ENCODE peak calls at places on chromosomes 2 and 18, in seven cellular contexts. B is HCT116, R is Caco-2, E is lung, D is neural progenitor cell, S is fibroblast of lung, Y is neuronal stem cell. L is an unnamed sample. For H3K9me3 and H3K27me3, the result is how much of the 10 kb centered on the place peaks cover.

GRCh38 chr18:78979058-78979680 is 449 bp upstream of the SALL3 start:
- DNase-seq in B (no peak), R (no peak), E (no peak), D (peak), S (peak), Y (no peak), L (no peak)

GRCh38 chr2:156322681-156323211 is 9.8 kb downstream of the NR4A2 start:
- DNase-seq in B (no peak), R (no peak), E (no peak), D (peak), S (no peak), Y (peak), L (no peak)

GRCh38 chr2:160921401-160921964 is 238.7 kb upstream of the TANK start:
- DNase-seq in B (no peak), R (no peak), E (no peak), D (no peak), S (no peak), Y (no peak), L (no peak)

GRCh38 chr2:64461271-64462058 is 7.5 kb downstream of the LGALSL start:
- DNase-seq in B (no peak), R (no peak), E (no peak), D (no peak), S (no peak), Y (no peak), L (no peak)

GRCh38 chr2:60780741-60781140 is 24.7 kb downstream of the PAPOLG start:
- DNase-seq in B (no peak), R (no peak), E (no peak), D (no peak), S (no peak), Y (no peak), L (no peak)

GRCh38 chr2:162261032-162261945 is 18.0 kb upstream of the FAP start:
- DNase-seq in B (no peak), R (no peak), E (peak), D (no peak), S (peak), Y (no peak), L (peak)

GRCh38 chr2:176413786-176414185 is 144.5 kb downstream of the MTX2 start:
- DNase-seq in B (no peak), R (no peak), E (no peak), D (no peak), S (no peak), Y (no peak), L (no peak)

GRCh38 chr2:111116016-111116746 is 4.5 kb upstream of the BCL2L11 start:
- DNase-seq in B (no peak), R (no peak), E (no peak), D (no peak), S (no peak), Y (no peak), L (no peak)

GRCh38 chr2:188292446-188293239 is 969 bp downstream of the GULP1 start:
- DNase-seq in B (peak), R (peak), E (peak), D (peak), S (peak), Y (peak), L (peak)

GRCh38 chr2:74142340-74142739 is 5.4 kb downstream of the BOLA3 start:
- DNase-seq in B (no peak), R (peak), E (no peak), D (peak), S (no peak), Y (no peak), L (peak)

GRCh38 chr2:179049546-179050311 is at the start of gene CCDC141:
- DNase-seq in B (no peak), R (peak), E (peak), D (no peak), S (no peak), Y (no peak), L (no peak)

GRCh38 chr2:88481937-88482336 is 29.4 kb upstream of the FOXI3 start:
- DNase-seq in B (no peak), R (peak), E (no peak), D (no peak), S (no peak), Y (no peak), L (no peak)

GRCh38 chr2:223596208-223596607 is 6.0 kb downstream of the SCG2 start:
- DNase-seq in B (no peak), R (no peak), E (no peak), D (no peak), S (no peak), Y (no peak), L (no peak)

GRCh38 chr2:1478311-1479305 is 65.3 kb downstream of the TPO start:
- DNase-seq in B (no peak), R (no peak), E (no peak), D (no peak), S (no peak), Y (no peak), L (no peak)

GRCh38 chr2:160293401-160293911 is 93.4 kb upstream of the ITGB6 start:
- DNase-seq in B (no peak), R (no peak), E (no peak), D (no peak), S (peak), Y (no peak), L (peak)

GRCh38 chr2:63735931-63736820 is 105.5 kb upstream of the UGP2 start:
- DNase-seq in B (no peak), R (no peak), E (no peak), D (no peak), S (peak), Y (no peak), L (peak)

GRCh38 chr2:49251766-49252165 is 97.5 kb upstream of the FSHR start:
- DNase-seq in B (no peak), R (no peak), E (no peak), D (no peak), S (peak), Y (no peak), L (peak)

GRCh38 chr18:77119101-77119850 is 13.3 kb downstream of the MBP start:
- DNase-seq in B (no peak), R (no peak), E (no peak), D (no peak), S (no peak), Y (no peak), L (no peak)

GRCh38 chr18:74529811-74530583 is 4.3 kb upstream of the CNDP1 start:
- DNase-seq in B (no peak), R (no peak), E (no peak), D (no peak), S (no peak), Y (no peak), L (no peak)

GRCh38 chr2:51981813-51982212 is 949.9 kb upstream of the NRXN1 start:
- DNase-seq in B (no peak), R (no peak), E (no peak), D (no peak), S (peak), Y (no peak), L (no peak)

GRCh38 chr2:241173557-241173956 is 14.9 kb upstream of the ANO7 start:
- DNase-seq in B (no peak), R (no peak), E (no peak), D (no peak), S (no peak), Y (no peak), L (no peak)

GRCh38 chr18:68865021-68865420 is 67.1 kb downstream of the CCDC102B start:
- DNase-seq in B (no peak), R (no peak), E (no peak), D (no peak), S (no peak), Y (no peak), L (no peak)

GRCh38 chr18:50051288-50051687 is 143.7 kb downstream of the MYO5B start:
- DNase-seq in B (no peak), R (peak), E (no peak), D (peak), S (no peak), Y (no peak), L (peak)

GRCh38 chr2:21231985-21232384 is 108.2 kb downstream of the TDRD15 start:
- DNase-seq in B (no peak), R (no peak), E (no peak), D (no peak), S (no peak), Y (no peak), L (no peak)

GRCh38 chr18:70418551-70419311 is 129.9 kb downstream of the SOCS6 start:
- DNase-seq in B (no peak), R (no peak), E (no peak), D (no peak), S (peak), Y (no peak), L (no peak)

GRCh38 chr2:176473177-176473576 is 203.9 kb downstream of the MTX2 start:
- DNase-seq in B (no peak), R (no peak), E (peak), D (no peak), S (peak), Y (no peak), L (peak)

GRCh38 chr2:98508690-98509054 is 64.0 kb downstream of the INPP4A start:
- DNase-seq in B (no peak), R (no peak), E (peak), D (no peak), S (peak), Y (no peak), L (no peak)

GRCh38 chr2:38602136-38602731 is 494 bp downstream of the HNRNPLL start:
- DNase-seq in B (no peak), R (no peak), E (peak), D (peak), S (no peak), Y (peak), L (peak)

GRCh38 chr2:73343992-73344391 is 41.6 kb upstream of the ALMS1 start:
- DNase-seq in B (no peak), R (no peak), E (no peak), D (no peak), S (no peak), Y (no peak), L (no peak)

GRCh38 chr2:128746356-128746755 is 427.7 kb upstream of the HS6ST1 start:
- DNase-seq in B (no peak), R (no peak), E (no peak), D (no peak), S (peak), Y (no peak), L (no peak)

GRCh38 chr2:121071058-121071504 is 213.9 kb downstream of the TFCP2L1 start:
- DNase-seq in B (peak), R (peak), E (peak), D (peak), S (peak), Y (peak), L (peak)

GRCh38 chr2:232376713-232377112 is 1.8 kb upstream of the ALPP start:
- DNase-seq in B (no peak), R (no peak), E (no peak), D (no peak), S (no peak), Y (no peak), L (no peak)

GRCh38 chr2:109135572-109136185 is 6.7 kb downstream of the SH3RF3 start:
- DNase-seq in B (no peak), R (no peak), E (no peak), D (peak), S (peak), Y (peak), L (no peak)

GRCh38 chr2:23934296-23934695 is 6.0 kb upstream of the UBXN2A start:
- DNase-seq in B (no peak), R (no peak), E (no peak), D (no peak), S (no peak), Y (no peak), L (no peak)

GRCh38 chr2:176079851-176080539 is 3.8 kb downstream of the EVX2 start:
- DNase-seq in B (peak), R (peak), E (no peak), D (peak), S (peak), Y (no peak), L (peak)

GRCh38 chr18:950882-951539 is 46.3 kb downstream of the ADCYAP1 start:
- DNase-seq in B (no peak), R (no peak), E (no peak), D (no peak), S (peak), Y (no peak), L (no peak)

GRCh38 chr2:75787532-75788132 is 76.9 kb upstream of the GCFC2 start:
- DNase-seq in B (peak), R (peak), E (no peak), D (peak), S (peak), Y (peak), L (no peak)

GRCh38 chr2:68774569-68775271 is 40.1 kb downstream of the ARHGAP25 start:
- DNase-seq in B (no peak), R (no peak), E (peak), D (no peak), S (peak), Y (no peak), L (no peak)

GRCh38 chr18:67199993-67200617 is 316.4 kb downstream of the DSEL start:
- DNase-seq in B (peak), R (peak), E (no peak), D (peak), S (peak), Y (peak), L (no peak)

GRCh38 chr18:9612989-9613388 is 1.4 kb downstream of the PPP4R1 start:
- DNase-seq in B (no peak), R (no peak), E (no peak), D (no peak), S (no peak), Y (no peak), L (no peak)

GRCh38 chr2:96768083-96768561 is 7.4 kb downstream of the CNNM4 start:
- DNase-seq in B (no peak), R (no peak), E (no peak), D (no peak), S (no peak), Y (no peak), L (no peak)

GRCh38 chr2:96771792-96772618 is 11.3 kb downstream of the CNNM4 start:
- DNase-seq in B (no peak), R (peak), E (peak), D (no peak), S (no peak), Y (no peak), L (no peak)

GRCh38 chr2:96770451-96770850 is 9.7 kb downstream of the CNNM4 start:
- DNase-seq in B (no peak), R (no peak), E (no peak), D (no peak), S (no peak), Y (no peak), L (no peak)

GRCh38 chr2:96767135-96767871 is 6.6 kb downstream of the CNNM4 start:
- DNase-seq in B (no peak), R (peak), E (no peak), D (no peak), S (no peak), Y (no peak), L (no peak)

GRCh38 chr2:96769816-96770215 is 9.1 kb downstream of the CNNM4 start:
- DNase-seq in B (no peak), R (no peak), E (no peak), D (no peak), S (no peak), Y (no peak), L (no peak)
- H3K4me3 ChIP-seq in B (no peak), R (no peak), E (no peak), D (no peak), S (no peak), Y (no peak), L (no peak)

DNA sequence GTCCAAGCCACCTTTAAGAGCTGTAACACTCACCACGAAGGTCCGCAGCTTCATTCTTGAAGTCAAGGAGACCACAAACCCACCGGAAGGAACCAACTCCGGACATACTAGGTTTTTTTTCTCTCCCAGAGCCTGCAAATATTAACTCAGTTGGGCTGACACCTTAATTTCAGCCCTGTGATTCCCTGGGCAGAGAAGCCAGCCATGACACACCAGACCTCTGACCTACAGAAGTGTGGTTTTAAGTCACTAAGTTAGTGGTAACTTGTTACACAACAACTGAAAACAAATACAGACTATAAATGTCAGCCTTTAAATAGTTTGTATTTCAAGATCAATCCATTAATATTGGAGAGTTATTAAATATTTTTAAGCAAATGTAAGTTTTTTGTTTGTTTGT is 855.1 kb downstream of the TMEM182 start:
- DNase-seq in B (no peak), R (no peak), E (no peak), D (no peak), S (no peak), Y (no peak), L (no peak)
- H3K9me3 ChIP-seq in B (under half), R (under half), E (under half), D (under half), S (under half), Y (under half), L (under half)

GRCh38 chr2:34547340-34547739 is 948.2 kb upstream of the FAM98A start:
- DNase-seq in B (no peak), R (no peak), E (no peak), D (no peak), S (no peak), Y (no peak), L (no peak)

GRCh38 chr2:34549710-34550345 is 950.7 kb upstream of the FAM98A start:
- DNase-seq in B (no peak), R (no peak), E (no peak), D (no peak), S (no peak), Y (no peak), L (no peak)

GRCh38 chr2:34547900-34548299 is 948.8 kb upstream of the FAM98A start:
- DNase-seq in B (no peak), R (no peak), E (no peak), D (no peak), S (no peak), Y (no peak), L (no peak)

GRCh38 chr2:34545486-34546136 is 946.5 kb upstream of the FAM98A start:
- DNase-seq in B (no peak), R (no peak), E (no peak), D (peak), S (no peak), Y (no peak), L (no peak)
- H3K27me3 ChIP-seq in B (under half), R (under half), E (under half), D (under half), S (under half), Y (under half), L (under half)

GRCh38 chr2:205585451-205586045 is 96.8 kb upstream of the NRP2 start:
- DNase-seq in B (no peak), R (no peak), E (no peak), D (peak), S (no peak), Y (no peak), L (no peak)

GRCh38 chr2:205579335-205579734 is 103.0 kb upstream of the NRP2 start:
- DNase-seq in B (no peak), R (no peak), E (no peak), D (no peak), S (no peak), Y (no peak), L (no peak)

DNA sequence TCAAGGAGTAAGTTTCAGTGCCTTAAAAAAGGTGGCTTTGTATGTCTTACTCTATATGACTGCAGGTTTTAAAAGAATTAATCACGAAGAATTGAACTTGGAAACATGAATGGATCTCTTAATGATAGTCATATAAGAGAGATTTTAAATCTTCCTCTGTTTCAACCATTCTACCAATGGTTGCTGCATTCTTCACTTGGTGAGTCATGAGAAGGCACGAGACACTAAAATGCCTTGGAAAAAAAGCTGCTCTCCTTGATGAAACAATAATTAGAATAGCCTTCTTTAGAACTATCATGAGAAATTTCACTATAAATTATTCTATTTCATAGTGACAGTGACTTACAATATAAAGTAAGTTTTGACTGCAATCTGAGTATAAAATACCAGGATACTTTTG is 101.7 kb upstream of the NRP2 start:
- DNase-seq in B (no peak), R (no peak), E (no peak), D (no peak), S (peak), Y (no peak), L (no peak)
- H3K4me3 ChIP-seq in B (no peak), R (no peak), E (no peak), D (no peak), S (no peak), Y (no peak), L (no peak)

GRCh38 chr2:72109904-72110303 is 37.8 kb downstream of the CYP26B1 start:
- DNase-seq in B (no peak), R (no peak), E (peak), D (no peak), S (no peak), Y (no peak), L (no peak)

GRCh38 chr2:72108121-72108520 is 39.5 kb downstream of the CYP26B1 start:
- DNase-seq in B (no peak), R (no peak), E (no peak), D (no peak), S (peak), Y (no peak), L (no peak)

GRCh38 chr2:72104821-72105588 is 42.7 kb downstream of the CYP26B1 start:
- DNase-seq in B (no peak), R (peak), E (no peak), D (no peak), S (no peak), Y (no peak), L (no peak)

GRCh38 chr2:72109291-72109690 is 38.4 kb downstream of the CYP26B1 start:
- DNase-seq in B (no peak), R (no peak), E (peak), D (no peak), S (no peak), Y (no peak), L (peak)

DNA sequence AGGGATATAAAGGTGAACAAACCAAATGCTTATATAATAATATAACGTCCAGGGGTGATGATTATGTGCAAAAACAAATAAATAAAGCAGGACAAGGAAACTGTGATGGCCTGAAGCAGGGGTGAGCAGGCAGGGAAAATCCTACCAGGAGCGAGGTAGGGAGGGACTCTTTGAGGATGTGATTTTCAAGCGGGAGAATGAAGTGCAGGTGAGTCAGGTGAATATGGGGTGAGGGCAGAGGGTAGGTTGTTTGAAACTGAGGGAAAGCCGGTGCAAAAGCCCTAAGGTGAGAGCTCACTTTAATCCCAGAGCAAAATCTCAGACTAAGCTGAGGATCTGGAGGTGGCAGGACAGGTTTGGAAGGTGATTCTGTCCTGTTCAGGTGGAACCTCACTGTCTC is 40.7 kb downstream of the CYP26B1 start:
- DNase-seq in B (no peak), R (no peak), E (no peak), D (no peak), S (no peak), Y (no peak), L (no peak)
- H3K9me3 ChIP-seq in B (under half), R (under half), E (under half), D (under half), S (under half), Y (under half), L (under half)

GRCh38 chr2:113137827-113138226 is 10.4 kb downstream of the IL1RN start:
- DNase-seq in B (no peak), R (no peak), E (no peak), D (no peak), S (no peak), Y (no peak), L (no peak)

GRCh38 chr2:113141451-113141850 is 14.1 kb downstream of the IL1RN start:
- DNase-seq in B (no peak), R (no peak), E (no peak), D (no peak), S (no peak), Y (no peak), L (no peak)

GRCh38 chr2:113138428-113139322 is 11.3 kb downstream of the IL1RN start:
- DNase-seq in B (peak), R (peak), E (peak), D (peak), S (peak), Y (peak), L (peak)

GRCh38 chr2:113144259-113144658 is 16.9 kb downstream of the IL1RN start:
- DNase-seq in B (no peak), R (no peak), E (no peak), D (no peak), S (no peak), Y (no peak), L (no peak)

DNA sequence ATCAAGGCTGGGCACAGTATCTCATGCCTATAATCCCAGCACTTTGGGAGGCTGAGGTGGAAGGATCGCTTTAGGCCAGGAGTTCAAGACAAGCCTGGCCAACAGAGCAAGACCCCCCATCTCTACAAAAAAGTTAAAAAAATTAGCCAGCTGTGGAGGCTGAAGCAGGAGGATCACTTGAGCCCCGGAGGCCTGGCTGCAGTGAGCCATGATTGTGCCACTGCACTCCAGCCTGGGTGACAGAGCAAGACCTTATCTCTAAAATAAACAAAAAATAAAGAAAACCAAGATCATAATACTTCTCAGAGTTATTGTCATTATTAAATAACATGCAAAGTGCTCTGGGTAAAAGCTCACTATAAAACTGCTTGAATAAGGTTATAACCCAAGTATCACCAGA is 14.9 kb downstream of the IL1RN start:
- DNase-seq in B (no peak), R (no peak), E (no peak), D (no peak), S (no peak), Y (no peak), L (no peak)
- H3K27me3 ChIP-seq in B (under half), R (under half), E (under half), D (under half), S (under half), Y (under half), L (under half)

L was measured in MG63.